ENCODE peak calls at places on chromosomes 11 and 22, in six cellular contexts. V, G, I, C, K and T are unnamed samples.

GRCh38 chr11:73854680-73855079 is 22.0 kb downstream of the COA4 start:
- DNase-seq in V (no peak), G (no peak), I (peak; percentile 38), C (no peak), K (no peak), T (no peak)

GRCh38 chr11:91653091-91653754 is 571.4 kb upstream of the FAT3 start:
- DNase-seq in V (no peak), G (no peak), I (no peak), C (no peak), K (no peak), T (no peak)

GRCh38 chr11:114166897-114167323 is 107.4 kb downstream of the ZBTB16 start:
- DNase-seq in V (no peak), G (no peak), I (peak; percentile 94), C (no peak), K (peak; percentile 40), T (no peak)

GRCh38 chr11:66969584-66970205 is 5.4 kb upstream of the C11orf86 start:
- DNase-seq in V (no peak), G (no peak), I (peak; percentile 86), C (no peak), K (no peak), T (no peak)

GRCh38 chr11:119432484-119433368 is 9.8 kb upstream of the THY1 start:
- DNase-seq in V (no peak), G (no peak), I (peak; percentile 87), C (no peak), K (no peak), T (no peak)

GRCh38 chr22:44888491-44888941 is 121.3 kb downstream of the PHF21B start:
- DNase-seq in V (no peak), G (peak; percentile 57), I (no peak), C (no peak), K (no peak), T (no peak)

GRCh38 chr11:117096973-117097566 is 1.2 kb downstream of the SIK3 start:
- DNase-seq in V (no peak), G (no peak), I (no peak), C (no peak), K (no peak), T (no peak)

GRCh38 chr22:32684148-32684821 is 117.2 kb upstream of the TIMP3 start:
- DNase-seq in V (no peak), G (no peak), I (no peak), C (no peak), K (no peak), T (no peak)

GRCh38 chr11:2943711-2944118 is 14.5 kb upstream of the PHLDA2 start:
- DNase-seq in V (no peak), G (no peak), I (no peak), C (no peak), K (no peak), T (no peak)

GRCh38 chr11:68471360-68472340 is 11.1 kb downstream of the PPP6R3 start:
- DNase-seq in V (no peak), G (no peak), I (peak; percentile 30), C (peak; percentile 82), K (peak; percentile 56), T (peak; percentile 57)

GRCh38 chr11:92657226-92657625 is 312.2 kb upstream of the MTNR1B start:
- DNase-seq in V (no peak), G (no peak), I (no peak), C (no peak), K (no peak), T (no peak)

GRCh38 chr22:18060646-18061620 is 16.9 kb upstream of the PEX26 start:
- DNase-seq in V (no peak), G (no peak), I (no peak), C (no peak), K (no peak), T (no peak)

GRCh38 chr11:67242548-67242947 is 23.7 kb upstream of the GRK2 start:
- DNase-seq in V (no peak), G (no peak), I (no peak), C (no peak), K (no peak), T (no peak)

GRCh38 chr22:44225091-44225689 is 44.5 kb downstream of the PARVG start:
- DNase-seq in V (no peak), G (no peak), I (no peak), C (no peak), K (no peak), T (peak; percentile 75)

GRCh38 chr11:118638726-118639125 is 31.3 kb downstream of the PHLDB1 start:
- DNase-seq in V (no peak), G (no peak), I (no peak), C (no peak), K (no peak), T (no peak)

GRCh38 chr11:126231725-126232459 is 20.3 kb downstream of the FAM118B start:
- DNase-seq in V (no peak), G (no peak), I (peak; percentile 51), C (no peak), K (no peak), T (no peak)

GRCh38 chr11:104918113-104918824 is 20.0 kb upstream of the CASP12 start:
- DNase-seq in V (no peak), G (no peak), I (peak; percentile 84), C (no peak), K (no peak), T (no peak)

GRCh38 chr11:126631399-126631798 is 275.9 kb downstream of the ST3GAL4 start:
- DNase-seq in V (no peak), G (no peak), I (no peak), C (no peak), K (no peak), T (no peak)

GRCh38 chr11:10407055-10407454 is 48.0 kb upstream of the AMPD3 start:
- DNase-seq in V (no peak), G (no peak), I (peak; percentile 28), C (no peak), K (no peak), T (no peak)

GRCh38 chr11:7444582-7444981 is 40.7 kb upstream of the OLFML1 start:
- DNase-seq in V (no peak), G (no peak), I (no peak), C (no peak), K (no peak), T (no peak)

GRCh38 chr22:26588749-26589366 is 1.1 kb downstream of the TPST2 start:
- DNase-seq in V (no peak), G (no peak), I (no peak), C (no peak), K (no peak), T (no peak)

GRCh38 chr11:2750601-2751522 is 51.1 kb upstream of the KCNQ1OT1 start:
- DNase-seq in V (peak; percentile 53), G (no peak), I (no peak), C (no peak), K (no peak), T (no peak)

GRCh38 chr22:23816552-23816976 is 22.2 kb downstream of the DERL3 start:
- DNase-seq in V (no peak), G (no peak), I (no peak), C (no peak), K (no peak), T (no peak)

GRCh38 chr11:64915366-64915887 is 1.6 kb downstream of the ATG2A start:
- DNase-seq in V (no peak), G (no peak), I (no peak), C (no peak), K (no peak), T (no peak)

GRCh38 chr11:59172345-59173079 is 580 bp downstream of the DTX4 start:
- DNase-seq in V (peak; percentile 15), G (peak; percentile 56), I (no peak), C (no peak), K (peak; percentile 21), T (no peak)

GRCh38 chr11:109547356-109548027 is 125.5 kb downstream of the C11orf87 start:
- DNase-seq in V (no peak), G (no peak), I (peak; percentile 83), C (no peak), K (no peak), T (no peak)

GRCh38 chr11:10638285-10638684 is 55.3 kb downstream of the IRAG1 start:
- DNase-seq in V (no peak), G (no peak), I (peak; percentile 83), C (no peak), K (no peak), T (no peak)

GRCh38 chr11:65279713-65280459 is 18.1 kb downstream of the POLA2 start:
- DNase-seq in V (no peak), G (no peak), I (peak; percentile 99), C (peak; percentile 61), K (no peak), T (no peak)

GRCh38 chr11:121081320-121081719 is 19.7 kb upstream of the TECTA start:
- DNase-seq in V (no peak), G (no peak), I (no peak), C (no peak), K (no peak), T (no peak)

GRCh38 chr11:14093065-14093464 is 130.5 kb downstream of the SPON1 start:
- DNase-seq in V (no peak), G (no peak), I (no peak), C (no peak), K (no peak), T (no peak)

GRCh38 chr22:37197451-37198289 is 9.6 kb upstream of the C1QTNF6 start:
- DNase-seq in V (no peak), G (no peak), I (peak; percentile 84), C (no peak), K (no peak), T (no peak)